ENCODE peak calls at places on chromosomes 7 and 10, in six cellular contexts. X, L, P, Z, B and G are unnamed samples.

GRCh38 chr7:44847509-44847919 is 373 bp downstream of the H2AZ2 start:
- ATAC-seq in X (peak), B (peak), L (peak), Z (peak), P (peak), G (peak)

GRCh38 chr10:126042906-126043305 is 146.5 kb downstream of the FANK1 start:
- ATAC-seq in P (no peak), Z (no peak), X (no peak), B (no peak), L (no peak), G (no peak)

GRCh38 chr7:98753176-98753575 is 116.6 kb downstream of the TMEM130 start:
- ATAC-seq in Z (peak), P (no peak), X (no peak), L (no peak), B (peak), G (no peak)

GRCh38 chr10:77041636-77042258 is 595.9 kb downstream of the KCNMA1 start:
- ATAC-seq in Z (no peak), L (peak), B (no peak), X (no peak), P (no peak), G (no peak)

GRCh38 chr7:38316733-38317360 is 43.4 kb upstream of the TARP start:
- ATAC-seq in X (no peak), B (no peak), P (no peak), L (no peak), Z (no peak), G (no peak)

GRCh38 chr7:123675092-123675473 is 19.4 kb downstream of the LMOD2 start:
- ATAC-seq in B (no peak), L (no peak), X (no peak), Z (no peak), P (no peak), G (peak)

GRCh38 chr7:93142127-93142526 is 6.1 kb downstream of the SAMD9L start:
- ATAC-seq in Z (no peak), L (no peak), P (no peak), B (no peak), X (no peak), G (no peak)

GRCh38 chr10:32161586-32161985 is 105.4 kb upstream of the KIF5B start:
- ATAC-seq in X (no peak), L (no peak), B (no peak), Z (no peak), P (no peak), G (no peak)

GRCh38 chr7:151809864-151810170 is 67.1 kb downstream of the PRKAG2 start:
- ATAC-seq in B (no peak), Z (no peak), L (no peak), P (no peak), X (no peak), G (no peak)

GRCh38 chr7:22677680-22678079 is 49.3 kb upstream of the IL6 start:
- ATAC-seq in Z (no peak), L (no peak), X (no peak), P (no peak), B (no peak), G (no peak)

GRCh38 chr10:48574322-48574796 is 30.5 kb downstream of the ARHGAP22 start:
- ATAC-seq in X (no peak), B (no peak), L (peak), P (no peak), Z (no peak), G (no peak)

GRCh38 chr10:92483539-92483938 is 90.4 kb downstream of the IDE start:
- ATAC-seq in P (no peak), X (no peak), Z (no peak), L (no peak), B (no peak), G (no peak)

GRCh38 chr10:29957887-29958330 is 101.5 kb downstream of the JCAD start:
- ATAC-seq in Z (no peak), L (peak), X (no peak), P (no peak), B (no peak), G (peak)

GRCh38 chr7:1948377-1948796 is 278.3 kb downstream of the ELFN1 start:
- ATAC-seq in X (no peak), Z (peak), L (no peak), P (no peak), B (no peak), G (no peak)

GRCh38 chr7:139124084-139124914 is 14.8 kb upstream of the ZC3HAV1 start:
- ATAC-seq in Z (peak), L (peak), X (no peak), P (no peak), B (no peak), G (no peak)

GRCh38 chr7:11216276-11216675 is 242.6 kb downstream of the PHF14 start:
- ATAC-seq in B (no peak), X (no peak), P (no peak), L (no peak), Z (no peak), G (no peak)

GRCh38 chr7:38592737-38593136 is 38.4 kb downstream of the AMPH start:
- ATAC-seq in X (no peak), Z (no peak), P (no peak), B (no peak), L (no peak), G (no peak)

GRCh38 chr10:89701238-89702120 is at the start of gene KIF20B:
- ATAC-seq in L (peak), Z (peak), P (peak), X (peak), B (peak), G (peak)
- TF ChIP-seq EP300 in L (no peak), Z (no peak), P (no peak), X (no peak), B (no peak), G (no peak)

DNA sequence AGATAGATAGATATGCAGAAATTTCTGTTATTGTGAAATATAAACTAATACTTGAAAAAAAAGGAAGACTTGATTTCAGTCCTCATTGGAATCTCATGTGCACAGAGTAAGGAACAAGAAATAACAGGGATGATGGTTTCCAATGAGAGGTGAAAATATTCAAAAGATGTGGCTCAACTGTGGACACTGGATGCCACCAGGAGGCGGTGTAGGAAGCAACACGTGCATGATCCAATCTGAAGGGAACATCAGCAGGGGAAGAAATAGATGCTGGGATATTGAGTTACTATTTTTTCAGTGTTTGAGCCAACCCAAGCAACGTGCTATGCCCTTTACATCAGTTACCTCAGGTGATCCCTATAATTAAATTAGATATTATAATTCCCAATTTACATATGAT is 710.8 kb upstream of the LRRTM3 start:
- ATAC-seq in P (no peak), B (no peak), L (no peak), Z (no peak), X (no peak), G (no peak)
- TF ChIP-seq CTCF in P (peak), B (no peak), L (peak), Z (no peak), X (peak), G (no peak)

GRCh38 chr10:113610636-113611601 is 52.9 kb downstream of the NRAP start:
- ATAC-seq in X (no peak), L (no peak), P (no peak), Z (peak), B (no peak), G (no peak)
- TF ChIP-seq EP300 in X (no peak), L (no peak), P (no peak), Z (no peak), B (no peak), G (no peak)

GRCh38 chr7:50292165-50292757 is 12.3 kb upstream of the IKZF1 start:
- ATAC-seq in P (no peak), X (no peak), Z (no peak), B (no peak), L (peak), G (no peak)
- TF ChIP-seq CTCF in P (no peak), X (no peak), Z (no peak), B (no peak), L (no peak), G (no peak)

DNA sequence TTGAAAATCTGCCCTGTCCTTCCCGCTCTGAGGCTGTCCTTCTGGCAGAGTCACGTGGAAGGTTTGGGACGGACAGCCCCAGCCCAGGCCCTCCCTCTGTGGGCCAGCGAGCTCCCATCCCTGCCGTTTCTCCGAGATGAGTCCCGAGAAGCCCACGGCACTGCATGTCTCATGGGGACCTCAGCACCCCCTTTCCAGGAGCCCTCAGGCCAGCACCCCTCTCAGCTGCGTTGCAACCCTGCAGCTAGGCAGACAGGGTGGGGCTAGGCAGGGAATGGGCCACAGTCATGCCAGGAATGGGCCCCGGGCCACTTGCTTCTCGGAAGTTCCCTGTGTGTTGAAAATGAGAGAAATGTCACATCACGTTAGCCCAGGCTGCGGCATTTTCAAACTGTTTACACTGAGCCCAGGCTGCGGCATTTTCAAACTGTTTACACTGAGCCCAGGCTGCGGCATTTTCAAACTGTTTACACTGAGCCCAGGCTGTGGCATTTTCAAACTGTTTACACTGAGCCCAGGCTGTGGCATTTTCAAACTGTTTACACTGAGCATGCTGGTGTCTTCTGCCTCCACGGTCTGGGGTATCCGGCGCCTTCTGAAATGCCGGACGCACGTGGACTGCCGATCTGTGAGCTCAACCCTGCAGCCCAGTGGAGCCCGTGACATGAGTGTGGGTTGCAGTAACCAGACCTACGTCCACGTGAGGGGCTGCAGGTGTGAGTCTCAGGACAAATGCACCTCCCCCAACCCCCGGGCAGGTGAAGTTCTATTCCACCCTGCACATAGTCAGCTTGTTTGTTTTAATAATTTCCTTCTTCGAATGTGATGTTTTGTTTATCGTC is 42.6 kb downstream of the FAM20C start:
- ATAC-seq in P (peak), B (peak), X (peak), L (no peak), Z (peak), G (peak)
- TF ChIP-seq EP300 in P (peak), B (peak), X (peak), L (no peak), Z (no peak), G (no peak)

DNA sequence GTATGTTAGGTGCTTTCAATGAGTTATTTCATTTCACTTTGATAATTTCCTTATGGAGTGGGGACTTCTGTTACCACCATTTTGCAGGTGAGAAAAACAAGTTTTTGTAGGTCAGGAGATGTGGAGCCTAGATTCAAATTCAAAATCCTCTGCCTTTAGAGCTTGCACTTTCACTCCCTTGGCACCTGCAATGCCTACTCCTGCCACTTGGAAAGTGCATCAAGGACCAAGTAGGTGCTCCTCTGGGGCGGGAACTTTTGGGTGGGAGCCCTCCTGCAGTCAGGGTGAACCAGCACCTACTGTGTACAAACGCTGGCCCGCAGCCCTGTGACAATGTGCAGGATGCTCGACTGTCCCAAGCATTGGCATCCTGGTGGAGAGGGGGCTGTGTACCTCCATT is 199.0 kb downstream of the EMX2 start:
- ATAC-seq in X (peak), P (no peak), L (peak), B (no peak), Z (no peak), G (no peak)
- TF ChIP-seq CTCF in X (no peak), P (no peak), L (no peak), B (no peak), Z (no peak), G (no peak)

GRCh38 chr7:132402751-132403245 is 173.5 kb downstream of the PLXNA4 start:
- ATAC-seq in B (no peak), Z (no peak), L (no peak), X (no peak), P (no peak), G (peak)
- TF ChIP-seq EP300 in B (no peak), Z (no peak), L (no peak), X (no peak), P (no peak), G (no peak)

GRCh38 chr10:119297207-119297968 is 90.0 kb downstream of the GRK5 start:
- ATAC-seq in Z (no peak), B (no peak), X (no peak), L (no peak), P (no peak), G (no peak)

GRCh38 chr10:119302172-119302571 is 94.8 kb downstream of the GRK5 start:
- ATAC-seq in Z (no peak), X (no peak), L (no peak), B (no peak), P (peak), G (no peak)

GRCh38 chr10:119301397-119301796 is 94.0 kb downstream of the GRK5 start:
- ATAC-seq in P (no peak), B (peak), L (no peak), X (no peak), Z (no peak), G (peak)

GRCh38 chr10:119298788-119299187 is 91.4 kb downstream of the GRK5 start:
- ATAC-seq in Z (no peak), L (no peak), X (no peak), B (no peak), P (no peak), G (no peak)

GRCh38 chr10:119299531-119299930 is 92.2 kb downstream of the GRK5 start:
- ATAC-seq in Z (peak), B (no peak), L (peak), X (peak), P (peak), G (peak)
- TF ChIP-seq CTCF in Z (peak), B (no peak), L (peak), X (no peak), P (peak), G (peak)